ENCODE peak calls at places on chromosomes 3 and 15, in six cellular contexts. W is K562, J is H1, Z is GM12891, H is GM12878, E is HepG2. U is an unnamed sample.

GRCh38 chr3:5565026-5565425 is 377.5 kb downstream of the EDEM1 start:
- DNase-seq in Z (no peak), H (no peak), W (peak), J (no peak), E (no peak), U (no peak)

GRCh38 chr3:13853978-13854296 is 25.9 kb downstream of the WNT7A start:
- DNase-seq in E (no peak), H (no peak), Z (no peak), W (no peak), J (no peak), U (no peak)

GRCh38 chr3:37536033-37536432 is 325.6 kb upstream of the CTDSPL start:
- DNase-seq in Z (no peak), J (no peak), H (no peak), W (no peak), E (no peak), U (no peak)

GRCh38 chr3:57434041-57434440 is 110.1 kb downstream of the DNAH12 start:
- DNase-seq in E (peak), W (no peak), Z (no peak), J (no peak), H (no peak), U (no peak)

GRCh38 chr3:72174043-72174442 is 389.1 kb upstream of the PROK2 start:
- DNase-seq in H (no peak), J (no peak), Z (no peak), W (no peak), E (no peak), U (no peak)

GRCh38 chr15:51161491-51162260 is 67.0 kb upstream of the TNFAIP8L3 start:
- DNase-seq in W (no peak), E (no peak), Z (no peak), J (no peak), H (no peak), U (no peak)

GRCh38 chr15:69734699-69735098 is 282.1 kb downstream of the RPLP1 start:
- DNase-seq in H (no peak), Z (no peak), J (no peak), W (no peak), E (no peak), U (no peak)

GRCh38 chr3:164524201-164524600 is 554.1 kb downstream of the SI start:
- DNase-seq in H (no peak), E (peak), Z (no peak), J (no peak), W (no peak), U (no peak)

GRCh38 chr3:85939026-85939616 is 980.3 kb downstream of the CADM2 start:
- DNase-seq in W (no peak), J (no peak), H (no peak), E (no peak), Z (no peak), U (no peak)

GRCh38 chr15:101773496-101774100 is 29.7 kb upstream of the OR4F6 start:
- DNase-seq in J (no peak), E (peak), W (peak), Z (no peak), H (no peak), U (no peak)

GRCh38 chr3:114627760-114628159 is 333.9 kb downstream of the TIGIT start:
- DNase-seq in J (no peak), H (no peak), W (no peak), E (no peak), Z (no peak), U (no peak)

GRCh38 chr15:29143909-29144308 is 125.7 kb downstream of the NSMCE3 start:
- DNase-seq in W (no peak), E (no peak), H (no peak), Z (no peak), J (no peak), U (no peak)

GRCh38 chr3:138681463-138682215 is 73.1 kb downstream of the FAIM start:
- DNase-seq in Z (no peak), W (no peak), J (no peak), E (no peak), H (no peak), U (no peak)

GRCh38 chr3:141065841-141066592 is 14.9 kb downstream of the SPSB4 start:
- DNase-seq in J (no peak), W (no peak), Z (no peak), H (no peak), E (no peak), U (no peak)

GRCh38 chr15:96720656-96721055 is 390.2 kb downstream of the NR2F2 start:
- DNase-seq in E (no peak), J (no peak), W (no peak), H (no peak), Z (no peak), U (no peak)
- TF ChIP-seq POLR2AphosphoS5 in E (no peak), J (no peak), W (no peak), H (no peak), Z (no peak), U (no peak)

GRCh38 chr3:186772886-186773417 is 10.4 kb upstream of the EIF4A2 start:
- DNase-seq in Z (peak), E (no peak), J (no peak), W (no peak), H (no peak), U (peak)
- TF ChIP-seq POLR2A in Z (peak), E (no peak), J (no peak), W (no peak), H (peak), U (peak)

DNA sequence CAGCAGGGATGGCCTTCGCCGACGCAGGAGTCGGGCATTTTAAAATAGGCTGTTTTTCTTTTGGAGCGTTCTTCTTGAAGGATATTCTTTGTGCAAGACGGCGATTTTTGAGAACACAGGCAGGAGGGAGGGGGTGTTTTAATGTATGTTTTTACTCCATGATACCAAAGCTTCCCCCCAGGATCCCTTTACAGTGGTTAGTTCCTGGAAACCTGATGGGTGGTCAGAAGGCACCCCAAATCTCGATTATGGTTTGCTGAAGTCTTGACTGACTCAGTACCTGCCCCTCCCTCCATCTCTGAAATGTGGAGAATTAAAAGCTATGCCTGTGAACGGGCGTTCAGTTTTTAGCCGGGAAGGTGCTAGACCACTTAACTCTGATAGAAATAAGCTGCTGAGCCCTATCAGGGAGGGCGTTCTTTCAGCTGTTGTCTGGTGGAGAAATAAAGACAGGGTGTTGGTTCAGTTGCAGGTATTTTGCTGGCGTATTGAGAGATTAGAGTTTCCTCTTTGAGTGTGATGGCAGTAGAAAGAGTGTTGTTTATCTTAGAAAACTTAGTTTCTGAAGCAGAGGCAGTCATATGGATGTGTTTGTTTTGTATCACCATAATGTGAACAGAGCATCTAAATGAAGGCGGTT is 3.4 kb downstream of the IGF1R start:
- DNase-seq in W (no peak), E (no peak), Z (no peak), H (no peak), J (no peak), U (no peak)
- TF ChIP-seq TAF1 in W (no peak), E (no peak), Z (no peak), H (no peak), J (no peak), U (no peak)

GRCh38 chr3:47868306-47868705 is 65.4 kb downstream of the DHX30 start:
- DNase-seq in H (no peak), Z (no peak), J (no peak), W (no peak), E (no peak), U (no peak)

GRCh38 chr3:47870156-47870555 is 67.2 kb downstream of the DHX30 start:
- DNase-seq in E (no peak), Z (no peak), J (no peak), H (no peak), W (no peak), U (no peak)

GRCh38 chr3:47870702-47871255 is 67.8 kb downstream of the DHX30 start:
- DNase-seq in W (peak), J (no peak), Z (no peak), E (no peak), H (no peak), U (no peak)

GRCh38 chr3:47874438-47874837 is 71.5 kb downstream of the DHX30 start:
- DNase-seq in H (no peak), J (no peak), W (no peak), E (no peak), Z (no peak), U (no peak)

DNA sequence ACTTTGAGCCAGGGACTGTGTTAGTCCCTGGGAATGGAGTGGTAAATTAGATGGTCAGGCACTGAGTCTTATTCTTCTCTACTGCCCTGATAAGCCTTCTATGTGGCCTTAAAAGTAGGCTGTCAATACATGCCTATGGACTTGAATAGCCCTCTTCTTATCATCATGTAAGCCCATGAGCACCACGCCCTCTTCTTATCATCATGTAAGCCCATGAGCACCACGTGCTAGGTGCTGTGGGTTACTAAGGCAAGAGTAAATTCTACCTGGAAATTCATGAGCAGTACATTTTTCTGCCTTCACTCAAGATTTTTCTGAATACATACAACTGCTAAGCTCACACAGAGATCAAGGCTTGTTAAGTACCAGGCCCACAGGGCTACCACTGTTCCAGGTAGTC is 68.5 kb downstream of the DHX30 start:
- DNase-seq in Z (no peak), J (no peak), E (no peak), W (peak), H (no peak), U (no peak)
- TF ChIP-seq POLR2AphosphoS5 in Z (no peak), J (no peak), E (no peak), W (no peak), H (no peak), U (no peak)

DNA sequence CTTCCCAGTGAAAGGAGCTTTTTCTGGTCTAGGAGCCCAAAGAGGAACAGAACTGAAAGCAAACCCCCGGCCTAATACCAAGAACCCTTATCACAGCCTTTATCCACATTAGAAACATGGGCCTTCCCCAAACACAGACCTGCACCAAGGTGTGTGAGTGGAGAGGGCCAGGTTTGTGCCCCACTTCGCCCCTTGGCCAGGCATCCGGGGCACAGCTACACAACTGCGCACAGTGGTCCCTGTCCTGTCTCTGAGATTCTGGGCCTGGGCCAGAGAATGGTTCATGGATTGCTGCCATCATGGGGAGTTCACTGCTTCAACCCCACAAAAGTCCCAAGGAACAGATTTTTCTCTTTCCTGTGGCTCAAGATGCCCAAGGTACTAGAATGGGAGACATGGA is 125.5 kb upstream of the ABHD17C start:
- DNase-seq in H (no peak), J (no peak), E (no peak), Z (no peak), W (no peak), U (no peak)
- TF ChIP-seq POLR2A in H (no peak), J (no peak), E (no peak), Z (no peak), W (no peak), U (no peak)

GRCh38 chr15:81813215-81813614 is 232.6 kb downstream of the MEX3B start:
- DNase-seq in J (peak), Z (no peak), E (no peak), W (peak), H (no peak), U (no peak)
- TF ChIP-seq TAF1 in J (no peak), Z (no peak), E (no peak), W (no peak), H (no peak), U (no peak)

GRCh38 chr3:129121016-129121791 is 400 bp downstream of the RAB43 start:
- DNase-seq in H (no peak), Z (no peak), W (no peak), J (no peak), E (no peak), U (no peak)
- TF ChIP-seq POLR2AphosphoS5 in H (no peak), Z (no peak), W (peak), J (no peak), E (peak), U (no peak)

GRCh38 chr3:101862453-101863165 is 13.3 kb downstream of the NFKBIZ start:
- DNase-seq in Z (no peak), J (no peak), E (no peak), W (no peak), H (no peak), U (no peak)
- TF ChIP-seq POLR2A in Z (peak), J (no peak), E (no peak), W (no peak), H (no peak), U (no peak)

U was measured in GM12892.